ENCODE peak calls at places on chromosomes 13 and 19, in seven cellular contexts. One of them, this sample, is unnamed.

GRCh38 chr19:3578390-3578789 is 5.6 kb downstream of the HMG20B start:
- DNase-seq in AG04450: no peak
- DNase-seq in cardiac muscle cell: no peak
- DNase-seq in neural progenitor cell: no peak
- DNase-seq in tibial artery: no peak
- DNase-seq in iPS DF 6.9: no peak
- DNase-seq in heart left ventricle: no peak
- DNase-seq in this sample: peak

GRCh38 chr13:109400192-109400591 is 386.2 kb downstream of the IRS2 start:
- DNase-seq in AG04450: no peak
- DNase-seq in cardiac muscle cell: peak
- DNase-seq in neural progenitor cell: no peak
- DNase-seq in tibial artery: peak
- DNase-seq in iPS DF 6.9: no peak
- DNase-seq in heart left ventricle: peak
- DNase-seq in this sample: no peak

GRCh38 chr19:2986951-2987491 is 9.7 kb downstream of the TLE6 start:
- DNase-seq in AG04450: no peak
- DNase-seq in cardiac muscle cell: no peak
- DNase-seq in neural progenitor cell: peak
- DNase-seq in tibial artery: no peak
- DNase-seq in iPS DF 6.9: no peak
- DNase-seq in heart left ventricle: no peak
- DNase-seq in this sample: peak

GRCh38 chr13:36530050-36530789 is 97.9 kb downstream of the CCNA1 start:
- DNase-seq in AG04450: no peak
- DNase-seq in cardiac muscle cell: peak
- DNase-seq in neural progenitor cell: peak
- DNase-seq in tibial artery: no peak
- DNase-seq in iPS DF 6.9: no peak
- DNase-seq in heart left ventricle: no peak
- DNase-seq in this sample: no peak

GRCh38 chr13:96181886-96182285 is 92.0 kb downstream of the HS6ST3 start:
- DNase-seq in AG04450: no peak
- DNase-seq in cardiac muscle cell: no peak
- DNase-seq in neural progenitor cell: no peak
- DNase-seq in tibial artery: no peak
- DNase-seq in iPS DF 6.9: no peak
- DNase-seq in heart left ventricle: no peak
- DNase-seq in this sample: no peak

GRCh38 chr19:55544776-55545439 is 435 bp downstream of the SBK3 start:
- DNase-seq in AG04450: no peak
- DNase-seq in cardiac muscle cell: no peak
- DNase-seq in neural progenitor cell: no peak
- DNase-seq in tibial artery: no peak
- DNase-seq in iPS DF 6.9: no peak
- DNase-seq in heart left ventricle: peak
- DNase-seq in this sample: peak

GRCh38 chr19:5627395-5627904 is 4.6 kb downstream of the SAFB start:
- DNase-seq in AG04450: no peak
- DNase-seq in cardiac muscle cell: no peak
- DNase-seq in neural progenitor cell: peak
- DNase-seq in tibial artery: peak
- DNase-seq in iPS DF 6.9: no peak
- DNase-seq in heart left ventricle: peak
- DNase-seq in this sample: no peak

GRCh38 chr19:3426433-3426832 is 53.9 kb downstream of the SMIM24 start:
- DNase-seq in AG04450: no peak
- DNase-seq in cardiac muscle cell: no peak
- DNase-seq in neural progenitor cell: no peak
- DNase-seq in tibial artery: no peak
- DNase-seq in iPS DF 6.9: no peak
- DNase-seq in heart left ventricle: no peak
- DNase-seq in this sample: peak

GRCh38 chr13:112761701-112762689 is 72.2 kb downstream of the ATP11A start:
- DNase-seq in AG04450: no peak
- DNase-seq in cardiac muscle cell: peak
- DNase-seq in neural progenitor cell: peak
- DNase-seq in tibial artery: no peak
- DNase-seq in iPS DF 6.9: no peak
- DNase-seq in heart left ventricle: no peak
- DNase-seq in this sample: peak

GRCh38 chr13:107456431-107456830 is 758.9 kb downstream of the LIG4 start:
- DNase-seq in AG04450: no peak
- DNase-seq in cardiac muscle cell: no peak
- DNase-seq in neural progenitor cell: no peak
- DNase-seq in tibial artery: no peak
- DNase-seq in iPS DF 6.9: no peak
- DNase-seq in heart left ventricle: no peak
- DNase-seq in this sample: no peak

GRCh38 chr19:6736169-6736916 is 1.0 kb downstream of the GPR108 start:
- DNase-seq in AG04450: peak
- DNase-seq in cardiac muscle cell: peak
- DNase-seq in neural progenitor cell: peak
- DNase-seq in tibial artery: peak
- DNase-seq in iPS DF 6.9: no peak
- DNase-seq in heart left ventricle: peak
- DNase-seq in this sample: peak

GRCh38 chr13:27704681-27705080 is 83.0 kb downstream of the POLR1D start:
- DNase-seq in AG04450: no peak
- DNase-seq in cardiac muscle cell: no peak
- DNase-seq in neural progenitor cell: no peak
- DNase-seq in tibial artery: no peak
- DNase-seq in iPS DF 6.9: no peak
- DNase-seq in heart left ventricle: no peak
- DNase-seq in this sample: no peak

GRCh38 chr13:110015253-110015652 is 228.9 kb upstream of the IRS2 start:
- DNase-seq in AG04450: no peak
- DNase-seq in cardiac muscle cell: peak
- DNase-seq in neural progenitor cell: no peak
- DNase-seq in tibial artery: no peak
- DNase-seq in iPS DF 6.9: no peak
- DNase-seq in heart left ventricle: no peak
- DNase-seq in this sample: no peak

GRCh38 chr19:28307460-28307859 is 905.5 kb downstream of the UQCRFS1 start:
- DNase-seq in AG04450: no peak
- DNase-seq in cardiac muscle cell: peak
- DNase-seq in neural progenitor cell: no peak
- DNase-seq in tibial artery: no peak
- DNase-seq in iPS DF 6.9: no peak
- DNase-seq in heart left ventricle: no peak
- DNase-seq in this sample: no peak

GRCh38 chr13:101649490-101650126 is 197.1 kb downstream of the ITGBL1 start:
- DNase-seq in AG04450: peak
- DNase-seq in cardiac muscle cell: peak
- DNase-seq in neural progenitor cell: no peak
- DNase-seq in tibial artery: no peak
- DNase-seq in iPS DF 6.9: no peak
- DNase-seq in heart left ventricle: no peak
- DNase-seq in this sample: no peak

GRCh38 chr13:46575843-46576242 is 22.9 kb downstream of the LRCH1 start:
- DNase-seq in AG04450: no peak
- DNase-seq in cardiac muscle cell: peak
- DNase-seq in neural progenitor cell: peak
- DNase-seq in tibial artery: no peak
- DNase-seq in iPS DF 6.9: no peak
- DNase-seq in heart left ventricle: no peak
- DNase-seq in this sample: no peak

GRCh38 chr19:55454787-55455243 is 6.6 kb downstream of the ISOC2 start:
- DNase-seq in AG04450: no peak
- DNase-seq in cardiac muscle cell: peak
- DNase-seq in neural progenitor cell: peak
- DNase-seq in tibial artery: no peak
- DNase-seq in iPS DF 6.9: no peak
- DNase-seq in heart left ventricle: no peak
- DNase-seq in this sample: peak

GRCh38 chr13:55160911-55161310 is 1979.8 kb upstream of the PRR20A start:
- DNase-seq in AG04450: no peak
- DNase-seq in cardiac muscle cell: no peak
- DNase-seq in neural progenitor cell: no peak
- DNase-seq in tibial artery: no peak
- DNase-seq in iPS DF 6.9: no peak
- DNase-seq in heart left ventricle: no peak
- DNase-seq in this sample: no peak

GRCh38 chr13:113350065-113350937 is 13.6 kb downstream of the GRTP1 start:
- DNase-seq in AG04450: no peak
- DNase-seq in cardiac muscle cell: no peak
- DNase-seq in neural progenitor cell: peak
- DNase-seq in tibial artery: no peak
- DNase-seq in iPS DF 6.9: no peak
- DNase-seq in heart left ventricle: no peak
- DNase-seq in this sample: peak

GRCh38 chr13:38697628-38698333 is 10.9 kb downstream of the FREM2 start:
- DNase-seq in AG04450: no peak
- DNase-seq in cardiac muscle cell: peak
- DNase-seq in neural progenitor cell: peak
- DNase-seq in tibial artery: no peak
- DNase-seq in iPS DF 6.9: no peak
- DNase-seq in heart left ventricle: no peak
- DNase-seq in this sample: no peak

GRCh38 chr13:61777281-61777680 is 361.6 kb upstream of the PCDH20 start:
- DNase-seq in AG04450: no peak
- DNase-seq in cardiac muscle cell: peak
- DNase-seq in neural progenitor cell: peak
- DNase-seq in tibial artery: no peak
- DNase-seq in iPS DF 6.9: no peak
- DNase-seq in heart left ventricle: no peak
- DNase-seq in this sample: no peak

GRCh38 chr19:55643733-55644116 is 276 bp downstream of the ZNF581 start:
- DNase-seq in AG04450: no peak
- DNase-seq in cardiac muscle cell: no peak
- DNase-seq in neural progenitor cell: no peak
- DNase-seq in tibial artery: no peak
- DNase-seq in iPS DF 6.9: no peak
- DNase-seq in heart left ventricle: no peak
- DNase-seq in this sample: peak

GRCh38 chr13:20475927-20476691 is 49.5 kb downstream of the CRYL1 start:
- DNase-seq in AG04450: no peak
- DNase-seq in cardiac muscle cell: no peak
- DNase-seq in neural progenitor cell: peak
- DNase-seq in tibial artery: no peak
- DNase-seq in iPS DF 6.9: no peak
- DNase-seq in heart left ventricle: no peak
- DNase-seq in this sample: no peak

GRCh38 chr13:102693250-102693649 is 1.6 kb downstream of the METTL21C start:
- DNase-seq in AG04450: no peak
- DNase-seq in cardiac muscle cell: no peak
- DNase-seq in neural progenitor cell: no peak
- DNase-seq in tibial artery: no peak
- DNase-seq in iPS DF 6.9: no peak
- DNase-seq in heart left ventricle: no peak
- DNase-seq in this sample: no peak

GRCh38 chr13:102693781-102694180 is 1.1 kb downstream of the METTL21C start:
- DNase-seq in AG04450: peak
- DNase-seq in cardiac muscle cell: no peak
- DNase-seq in neural progenitor cell: no peak
- DNase-seq in tibial artery: no peak
- DNase-seq in iPS DF 6.9: no peak
- DNase-seq in heart left ventricle: no peak
- DNase-seq in this sample: peak

GRCh38 chr13:102688306-102688973 is 6.4 kb downstream of the METTL21C start:
- DNase-seq in AG04450: no peak
- DNase-seq in cardiac muscle cell: no peak
- DNase-seq in neural progenitor cell: peak
- DNase-seq in tibial artery: no peak
- DNase-seq in iPS DF 6.9: no peak
- DNase-seq in heart left ventricle: no peak
- DNase-seq in this sample: peak

GRCh38 chr13:102687520-102687919 is 7.3 kb downstream of the METTL21C start:
- DNase-seq in AG04450: no peak
- DNase-seq in cardiac muscle cell: no peak
- DNase-seq in neural progenitor cell: peak
- DNase-seq in tibial artery: no peak
- DNase-seq in iPS DF 6.9: no peak
- DNase-seq in heart left ventricle: no peak
- DNase-seq in this sample: no peak

DNA sequence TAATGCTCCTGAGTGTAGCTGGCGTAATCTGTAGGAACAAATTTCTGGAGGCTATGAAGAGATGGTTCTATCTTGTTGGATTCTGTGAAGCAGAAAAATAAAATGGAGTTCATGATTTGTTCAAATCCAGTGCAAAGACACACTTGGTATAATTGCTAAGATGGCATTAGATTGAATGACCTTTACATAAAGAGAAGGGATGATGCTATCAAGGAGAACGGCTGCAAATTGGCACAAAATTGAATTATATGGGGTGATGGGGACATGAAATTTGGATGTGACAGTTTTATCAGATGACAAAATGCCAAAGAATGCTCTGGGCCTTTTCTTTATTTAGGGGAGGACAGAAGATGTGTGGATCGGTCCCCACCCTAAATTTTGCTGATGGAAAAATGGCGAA is 4.0 kb downstream of the METTL21C start:
- DNase-seq in AG04450: no peak
- DNase-seq in cardiac muscle cell: no peak
- DNase-seq in neural progenitor cell: no peak
- DNase-seq in tibial artery: no peak
- DNase-seq in iPS DF 6.9: no peak
- DNase-seq in heart left ventricle: no peak
- DNase-seq in this sample: no peak
- H3K4me3 ChIP-seq in AG04450: no peak
- H3K4me3 ChIP-seq in cardiac muscle cell: no peak
- H3K4me3 ChIP-seq in neural progenitor cell: no peak
- H3K4me3 ChIP-seq in tibial artery: no peak
- H3K4me3 ChIP-seq in iPS DF 6.9: no peak
- H3K4me3 ChIP-seq in heart left ventricle: no peak
- H3K4me3 ChIP-seq in this sample: no peak

DNA sequence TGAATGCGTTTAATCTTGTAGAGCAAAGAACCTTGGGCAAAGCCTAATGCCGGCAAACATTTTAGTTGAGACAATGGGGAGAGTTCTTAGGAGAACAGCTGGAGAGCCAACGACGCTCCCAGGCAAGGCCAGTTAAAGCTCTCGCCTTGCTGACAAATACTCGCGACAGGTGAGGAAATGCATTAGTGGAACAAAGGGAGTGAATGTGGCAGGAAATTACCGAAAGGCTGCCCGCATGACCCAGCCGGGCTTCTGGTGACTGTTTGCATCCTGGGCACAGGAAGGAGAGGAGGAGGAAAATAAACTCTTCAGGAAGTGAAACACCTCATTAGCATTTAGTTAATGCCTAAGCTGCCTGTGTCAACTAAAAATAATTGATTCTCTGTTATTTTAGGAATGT is 74.6 kb downstream of the SHISA2 start:
- DNase-seq in AG04450: no peak
- DNase-seq in cardiac muscle cell: no peak
- DNase-seq in neural progenitor cell: peak
- DNase-seq in tibial artery: no peak
- DNase-seq in iPS DF 6.9: peak
- DNase-seq in heart left ventricle: no peak
- DNase-seq in this sample: no peak
- H3K27ac ChIP-seq in AG04450: no peak
- H3K27ac ChIP-seq in cardiac muscle cell: no peak
- H3K27ac ChIP-seq in neural progenitor cell: peak
- H3K27ac ChIP-seq in tibial artery: no peak
- H3K27ac ChIP-seq in iPS DF 6.9: peak
- H3K27ac ChIP-seq in heart left ventricle: no peak
- H3K27ac ChIP-seq in this sample: no peak

GRCh38 chr19:45817010-45817724 is 2.1 kb upstream of the RSPH6A start:
- DNase-seq in AG04450: peak
- DNase-seq in cardiac muscle cell: peak
- DNase-seq in neural progenitor cell: peak
- DNase-seq in tibial artery: peak
- DNase-seq in iPS DF 6.9: peak
- DNase-seq in heart left ventricle: peak
- DNase-seq in this sample: peak
- H3K4me3 ChIP-seq in AG04450: no peak
- H3K4me3 ChIP-seq in cardiac muscle cell: no peak
- H3K4me3 ChIP-seq in neural progenitor cell: no peak
- H3K4me3 ChIP-seq in tibial artery: no peak
- H3K4me3 ChIP-seq in iPS DF 6.9: peak
- H3K4me3 ChIP-seq in heart left ventricle: no peak
- H3K4me3 ChIP-seq in this sample: no peak

GRCh38 chr13:23616228-23616627 is 46.0 kb downstream of the TNFRSF19 start:
- DNase-seq in AG04450: no peak
- DNase-seq in cardiac muscle cell: no peak
- DNase-seq in neural progenitor cell: no peak
- DNase-seq in tibial artery: no peak
- DNase-seq in iPS DF 6.9: no peak
- DNase-seq in heart left ventricle: no peak
- DNase-seq in this sample: no peak
- H3K27ac ChIP-seq in AG04450: no peak
- H3K27ac ChIP-seq in cardiac muscle cell: no peak
- H3K27ac ChIP-seq in neural progenitor cell: no peak
- H3K27ac ChIP-seq in tibial artery: no peak
- H3K27ac ChIP-seq in iPS DF 6.9: no peak
- H3K27ac ChIP-seq in heart left ventricle: no peak
- H3K27ac ChIP-seq in this sample: no peak